ENCODE peak calls at places on chromosomes 16 and 17, in five cellular contexts. I, F, W, Q and T are unnamed samples.

GRCh38 chr16:79599256-79599836 is 1.2 kb downstream of the MAF start:
- DNase-seq in I (peak), F (peak), W (peak), Q (no peak), T (peak)

GRCh38 chr17:57518587-57519118 is 226.4 kb downstream of the CCDC182 start:
- DNase-seq in I (peak), F (no peak), W (no peak), Q (no peak), T (no peak)

GRCh38 chr17:61205931-61206330 is 193.7 kb upstream of the TBX2 start:
- DNase-seq in I (no peak), F (no peak), W (no peak), Q (no peak), T (no peak)

GRCh38 chr17:16516594-16517018 is 24.6 kb upstream of the LRRC75A start:
- DNase-seq in I (peak), F (no peak), W (no peak), Q (peak), T (no peak)

GRCh38 chr16:75742424-75743047 is 16.2 kb upstream of the CPHXL start:
- DNase-seq in I (no peak), F (no peak), W (no peak), Q (no peak), T (no peak)

GRCh38 chr16:54465063-54465462 is 178.5 kb upstream of the IRX3 start:
- DNase-seq in I (no peak), F (no peak), W (no peak), Q (no peak), T (no peak)

GRCh38 chr16:12092347-12092882 is 115.9 kb downstream of the SNX29 start:
- DNase-seq in I (no peak), F (no peak), W (no peak), Q (peak), T (no peak)

GRCh38 chr17:44331249-44331760 is 6.7 kb upstream of the SLC25A39 start:
- DNase-seq in I (peak), F (peak), W (peak), Q (peak), T (peak)

GRCh38 chr17:46147167-46147749 is 46.0 kb downstream of the KANSL1 start:
- DNase-seq in I (no peak), F (no peak), W (no peak), Q (no peak), T (no peak)

GRCh38 chr16:21628772-21629171 is 23.6 kb downstream of the IGSF6 start:
- DNase-seq in I (no peak), F (no peak), W (no peak), Q (no peak), T (no peak)

GRCh38 chr17:14459955-14460354 is 159.1 kb downstream of the HS3ST3B1 start:
- DNase-seq in I (no peak), F (no peak), W (no peak), Q (no peak), T (no peak)

GRCh38 chr17:2624292-2624731 is 30.9 kb downstream of the PAFAH1B1 start:
- DNase-seq in I (no peak), F (peak), W (no peak), Q (no peak), T (no peak)

GRCh38 chr16:74107795-74108610 is 188.6 kb upstream of the PSMD7 start:
- DNase-seq in I (peak), F (peak), W (peak), Q (peak), T (peak)

GRCh38 chr17:79080761-79081290 is 6.2 kb downstream of the ENGASE start:
- DNase-seq in I (no peak), F (no peak), W (no peak), Q (no peak), T (no peak)

GRCh38 chr16:48628359-48628985 is 18.5 kb upstream of the N4BP1 start:
- DNase-seq in I (no peak), F (no peak), W (no peak), Q (no peak), T (no peak)

GRCh38 chr16:86378128-86378527 is 132.2 kb upstream of the FOXF1 start:
- DNase-seq in I (no peak), F (no peak), W (no peak), Q (no peak), T (no peak)

GRCh38 chr16:21159281-21159951 is 942 bp downstream of the LDAF1 start:
- DNase-seq in I (peak), F (peak), W (peak), Q (no peak), T (peak)

GRCh38 chr17:45227101-45227591 is 5.5 kb downstream of the FMNL1 start:
- DNase-seq in I (no peak), F (no peak), W (peak), Q (no peak), T (no peak)

GRCh38 chr17:45302649-45303173 is 14.1 kb downstream of the MAP3K14 start:
- DNase-seq in I (no peak), F (no peak), W (peak), Q (peak), T (peak)

GRCh38 chr17:12027658-12028057 is 7.0 kb downstream of the MAP2K4 start:
- DNase-seq in I (no peak), F (no peak), W (no peak), Q (no peak), T (no peak)

GRCh38 chr17:82407255-82407654 is 10.9 kb upstream of the HEXD start:
- DNase-seq in I (no peak), F (no peak), W (no peak), Q (no peak), T (no peak)

GRCh38 chr17:20116683-20117309 is 107.6 kb downstream of the SPECC1 start:
- DNase-seq in I (peak), F (peak), W (peak), Q (peak), T (peak)

GRCh38 chr17:1423456-1424135 is 23.6 kb upstream of the YWHAE start:
- DNase-seq in I (no peak), F (no peak), W (no peak), Q (no peak), T (no peak)

GRCh38 chr16:62913333-62913732 is 877.1 kb upstream of the CDH8 start:
- DNase-seq in I (no peak), F (no peak), W (no peak), Q (no peak), T (no peak)

GRCh38 chr16:77387810-77388209 is 47.0 kb downstream of the ADAMTS18 start:
- DNase-seq in I (no peak), F (no peak), W (no peak), Q (no peak), T (no peak)

GRCh38 chr16:63530208-63530607 is 1494.0 kb upstream of the CDH8 start:
- DNase-seq in I (no peak), F (no peak), W (no peak), Q (peak), T (no peak)

GRCh38 chr17:73175962-73176565 is 11.3 kb downstream of the SSTR2 start:
- DNase-seq in I (no peak), F (no peak), W (no peak), Q (no peak), T (no peak)

GRCh38 chr17:29357821-29358232 is 32.3 kb upstream of the TAOK1 start:
- DNase-seq in I (no peak), F (no peak), W (no peak), Q (no peak), T (no peak)

GRCh38 chr16:83539736-83540490 is 267.9 kb upstream of the HSBP1 start:
- DNase-seq in I (no peak), F (no peak), W (no peak), Q (no peak), T (no peak)

GRCh38 chr16:66933776-66934137 is 445 bp downstream of the CIAO2B start:
- DNase-seq in I (no peak), F (no peak), W (no peak), Q (no peak), T (no peak)

GRCh38 chr17:15651001-15651582 is 31.6 kb upstream of the FBXW10B start:
- DNase-seq in I (peak), F (no peak), W (peak), Q (no peak), T (no peak)

GRCh38 chr17:80832266-80832676 is 159.4 kb upstream of the CHMP6 start:
- DNase-seq in I (no peak), F (peak), W (no peak), Q (peak), T (no peak)

GRCh38 chr17:4199818-4200402 is 56.9 kb downstream of the CYB5D2 start:
- DNase-seq in I (no peak), F (peak), W (peak), Q (peak), T (peak)

GRCh38 chr17:67376509-67376891 is 581 bp upstream of the PITPNC1 start:
- DNase-seq in I (no peak), F (no peak), W (no peak), Q (no peak), T (peak)

GRCh38 chr17:49723423-49723822 is 15.7 kb upstream of the SLC35B1 start:
- DNase-seq in I (peak), F (no peak), W (no peak), Q (peak), T (no peak)

GRCh38 chr16:68345958-68346635 is 35.3 kb downstream of the PRMT7 start:
- DNase-seq in I (no peak), F (no peak), W (no peak), Q (no peak), T (no peak)
- TF ChIP-seq CTCF in I (no peak), F (no peak), W (no peak), Q (no peak), T (no peak)

GRCh38 chr16:28279006-28279405 is 13.3 kb upstream of the SBK1 start:
- DNase-seq in I (no peak), F (no peak), W (no peak), Q (no peak), T (no peak)

GRCh38 chr16:28274676-28275075 is 17.6 kb upstream of the SBK1 start:
- DNase-seq in I (no peak), F (no peak), W (no peak), Q (no peak), T (no peak)

GRCh38 chr16:28276301-28276700 is 16.0 kb upstream of the SBK1 start:
- DNase-seq in I (no peak), F (no peak), W (no peak), Q (no peak), T (no peak)

GRCh38 chr16:28280881-28281836 is 11.2 kb upstream of the SBK1 start:
- DNase-seq in I (peak), F (no peak), W (no peak), Q (no peak), T (no peak)

DNA sequence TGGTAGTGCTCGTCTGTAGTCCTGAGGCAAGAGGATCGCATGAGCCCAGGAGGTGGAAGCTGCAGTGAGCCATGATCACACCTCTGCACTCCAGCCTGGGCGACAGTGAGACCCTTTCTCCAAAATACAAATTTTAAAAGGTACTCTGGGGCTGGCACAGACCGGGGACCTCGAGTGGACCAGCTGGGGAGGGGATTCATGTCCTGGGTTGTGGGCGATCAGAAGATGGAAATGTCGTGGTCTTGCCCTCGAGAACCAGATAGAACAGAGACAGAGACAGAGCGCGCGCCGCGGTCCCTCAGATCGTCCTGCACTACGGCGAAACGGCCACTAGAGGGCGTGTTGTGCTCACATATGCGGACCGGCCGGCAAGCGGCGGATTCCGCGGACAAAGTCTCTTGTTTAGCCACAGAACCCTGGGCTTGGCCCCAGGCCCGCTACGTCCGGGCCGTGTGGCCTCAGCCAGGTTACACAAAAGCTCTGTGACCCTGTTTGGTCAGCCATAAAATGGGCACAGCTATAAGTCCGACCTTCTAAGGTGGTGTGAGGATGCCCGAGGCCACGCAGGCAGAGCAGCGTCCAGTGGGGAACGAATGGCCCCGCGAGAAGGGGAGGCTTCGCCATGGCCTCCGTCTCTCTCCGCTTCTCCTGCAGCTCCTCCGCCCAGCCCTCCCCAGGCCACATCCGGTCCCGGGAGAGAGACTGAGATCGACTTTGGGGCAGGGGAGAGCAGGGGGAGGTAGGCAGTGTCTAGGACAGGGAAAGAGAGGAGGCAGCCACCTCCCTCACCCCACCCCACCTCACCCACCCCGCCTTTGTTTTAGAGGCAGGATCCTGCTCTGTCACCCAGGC is 14.6 kb upstream of the SBK1 start:
- DNase-seq in I (peak), F (peak), W (peak), Q (peak), T (peak)
- TF ChIP-seq CTCF in I (peak), F (peak), W (peak), Q (peak), T (peak)

GRCh38 chr17:37744961-37745800 is at the start of gene HNF1B:
- DNase-seq in I (no peak), F (no peak), W (peak), Q (no peak), T (peak)
- TF ChIP-seq CTCF in I (no peak), F (no peak), W (no peak), Q (no peak), T (no peak)

DNA sequence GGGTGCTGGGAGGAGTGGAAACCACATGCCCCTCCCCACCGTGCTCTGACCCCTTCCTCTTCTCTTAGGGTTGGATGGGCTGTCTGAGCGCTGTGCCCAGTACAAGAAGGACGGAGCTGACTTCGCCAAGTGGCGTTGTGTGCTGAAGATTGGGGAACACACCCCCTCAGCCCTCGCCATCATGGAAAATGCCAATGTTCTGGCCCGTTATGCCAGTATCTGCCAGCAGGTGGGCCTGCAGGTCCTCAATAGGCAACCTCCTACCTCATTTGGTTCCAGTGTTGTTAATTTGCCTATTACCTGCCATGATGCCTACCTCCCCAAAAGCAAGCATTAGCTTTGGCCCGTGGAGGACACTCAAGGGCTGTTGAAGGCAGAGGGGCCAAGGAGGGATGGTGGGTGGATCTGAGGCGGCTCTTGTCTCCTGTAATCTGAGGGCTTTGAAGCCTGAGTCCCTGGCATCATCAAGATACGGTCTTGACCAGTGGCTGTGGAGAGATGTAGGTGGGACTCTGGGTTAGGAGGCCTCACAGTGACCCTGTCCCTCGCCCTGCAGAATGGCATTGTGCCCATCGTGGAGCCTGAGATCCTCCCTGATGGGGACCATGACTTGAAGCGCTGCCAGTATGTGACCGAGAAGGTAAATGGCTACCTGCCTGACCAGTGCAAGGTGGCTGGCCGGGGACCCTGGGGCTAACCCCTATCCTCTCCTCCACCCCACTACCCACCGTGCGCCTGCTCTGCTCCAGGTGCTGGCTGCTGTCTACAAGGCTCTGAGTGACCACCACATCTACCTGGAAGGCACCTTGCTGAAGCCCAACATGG is 3.4 kb downstream of the ALDOA start:
- DNase-seq in I (peak), F (peak), W (no peak), Q (peak), T (no peak)
- TF ChIP-seq CTCF in I (peak), F (peak), W (peak), Q (peak), T (no peak)

GRCh38 chr17:72025113-72025512 is 95.7 kb upstream of the SOX9 start:
- DNase-seq in I (no peak), F (no peak), W (no peak), Q (no peak), T (no peak)

GRCh38 chr17:72033311-72033710 is 87.5 kb upstream of the SOX9 start:
- DNase-seq in I (no peak), F (no peak), W (no peak), Q (no peak), T (no peak)

GRCh38 chr17:72034000-72034399 is 86.8 kb upstream of the SOX9 start:
- DNase-seq in I (no peak), F (no peak), W (peak), Q (no peak), T (peak)

GRCh38 chr17:72031219-72031906 is 89.5 kb upstream of the SOX9 start:
- DNase-seq in I (no peak), F (no peak), W (no peak), Q (no peak), T (no peak)

DNA sequence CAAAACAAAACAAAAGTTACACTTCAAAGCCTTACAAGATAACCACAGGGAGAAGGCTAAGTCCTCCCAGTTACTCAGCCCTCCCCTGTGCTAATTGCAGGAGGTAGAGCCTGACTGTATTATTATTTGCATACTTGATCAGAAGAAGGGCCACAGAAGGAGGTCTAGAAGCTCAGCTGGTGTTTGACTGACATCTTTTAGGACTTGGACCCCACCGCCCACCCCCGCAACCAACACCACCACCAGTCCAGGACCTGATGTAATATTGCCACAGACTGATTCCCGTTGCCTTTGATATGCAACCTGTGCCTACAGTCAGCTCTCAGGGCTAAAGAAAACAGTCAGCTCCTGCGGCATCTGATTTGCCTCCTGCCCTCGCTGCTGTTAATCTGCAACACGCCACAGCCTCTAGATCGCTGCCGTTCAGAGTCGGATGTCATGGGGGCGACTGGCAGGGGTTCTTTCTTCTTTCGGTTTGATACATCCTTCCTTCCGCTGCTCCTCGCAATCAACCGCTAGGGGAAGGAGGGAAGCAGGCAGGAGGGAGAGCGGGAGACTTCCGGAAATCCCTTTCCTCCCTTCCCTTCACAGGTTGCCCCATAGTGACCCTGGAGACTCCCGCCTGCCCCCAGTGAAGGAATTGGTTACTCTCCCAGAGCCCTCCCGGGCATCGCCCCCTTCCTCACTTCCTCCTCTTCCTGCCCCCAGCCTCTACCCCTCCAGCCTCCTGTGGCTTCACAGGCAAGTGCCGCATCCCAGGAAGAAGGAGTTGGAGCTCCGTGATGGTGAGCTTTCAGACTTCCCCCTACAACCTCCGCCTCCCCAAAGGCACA is 90.5 kb upstream of the SOX9 start:
- DNase-seq in I (peak), F (peak), W (peak), Q (peak), T (peak)
- TF ChIP-seq CTCF in I (peak), F (no peak), W (peak), Q (peak), T (peak)

GRCh38 chr17:9522074-9522473 is 53.5 kb downstream of the STX8 start:
- DNase-seq in I (no peak), F (peak), W (peak), Q (peak), T (peak)
- TF ChIP-seq CTCF in I (peak), F (no peak), W (peak), Q (peak), T (peak)